ENCODE peak calls at places on chromosomes 2 and 18, in ten cellular contexts. K is omental fat pad; X is glomerular endothelial cell; D is activated naive CD4-positive, alpha-beta T cell; F is right cardiac atrium; H is central memory CD4-positive, alpha-beta T cell; R is HT1080; A is activated CD8-positive, alpha-beta memory T cell treated with anti-CD3 and anti-CD28 coated beads, Interleukin-2, amount 50 U/mL, for 4 hours; I is islet precursor cell; G is HepG2. Y is an unnamed sample.

GRCh38 chr2:172336681-172337080 is 90.7 kb upstream of the ITGA6 start:
- DNase-seq in F (no peak), D (no peak), K (no peak), X (no peak), A (no peak), H (no peak), G (no peak), I (no peak), R (no peak), Y (no peak)

GRCh38 chr2:55718165-55719008 is 24.7 kb upstream of the PNPT1 start:
- DNase-seq in A (peak), K (no peak), H (peak), I (no peak), G (peak), R (peak), F (peak), X (peak), D (no peak), Y (peak)

GRCh38 chr2:155513248-155513647 is 814.8 kb downstream of the KCNJ3 start:
- DNase-seq in R (no peak), H (no peak), G (no peak), K (no peak), X (no peak), F (no peak), A (no peak), I (no peak), D (no peak), Y (no peak)

GRCh38 chr2:148756292-148756975 is 111.9 kb downstream of the EPC2 start:
- DNase-seq in I (no peak), H (no peak), X (no peak), D (no peak), A (no peak), K (no peak), R (peak), G (peak), F (no peak), Y (no peak)

GRCh38 chr2:42856891-42857632 is 64.7 kb upstream of the HAAO start:
- DNase-seq in R (no peak), K (no peak), G (no peak), H (no peak), X (no peak), I (peak), A (no peak), D (no peak), F (no peak), Y (peak)

GRCh38 chr2:207334631-207335371 is 169.1 kb upstream of the KLF7 start:
- DNase-seq in G (no peak), I (peak), X (peak), R (peak), K (peak), F (peak), D (no peak), A (no peak), H (no peak), Y (peak)

GRCh38 chr2:98118161-98118560 is 31.2 kb downstream of the VWA3B start:
- DNase-seq in A (no peak), H (no peak), D (no peak), I (no peak), K (no peak), G (no peak), F (no peak), R (peak), X (no peak), Y (no peak)

GRCh38 chr2:26672818-26673393 is 19.6 kb upstream of the KCNK3 start:
- DNase-seq in F (no peak), A (no peak), H (no peak), G (no peak), D (no peak), K (no peak), R (no peak), I (peak), X (no peak), Y (no peak)

GRCh38 chr18:59917422-59917821 is 17.6 kb downstream of the PMAIP1 start:
- DNase-seq in A (no peak), R (peak), X (no peak), D (no peak), I (peak), F (no peak), G (no peak), H (no peak), K (no peak), Y (peak)

Y was measured in ELF-1.